ENCODE peak calls at places on chromosomes 13 and 19, in five cellular contexts. I is CD4-positive, alpha-beta T cell; N is body of pancreas; J is BJ; R is tibial nerve. M is an unnamed sample.
A peak's percentile ranks its signal among the peaks of the same experiment; 100 is the strongest.

GRCh38 chr19:18397242-18398202 is at the start of gene LRRC25:
- DNase-seq in I (no peak), N (no peak), J (no peak), R (no peak), M (no peak)

GRCh38 chr13:60417734-60418133 is 20.7 kb downstream of the TDRD3 start:
- DNase-seq in I (no peak), N (no peak), J (no peak), R (no peak), M (no peak)

GRCh38 chr13:96020155-96020575 is 33.0 kb downstream of the UGGT2 start:
- DNase-seq in I (no peak), N (peak; percentile 75), J (no peak), R (no peak), M (peak; percentile 7)

GRCh38 chr19:426725-427445 is 17.9 kb upstream of the C2CD4C start:
- DNase-seq in I (no peak), N (no peak), J (no peak), R (no peak), M (no peak)

GRCh38 chr13:71240906-71241305 is 626.1 kb downstream of the DACH1 start:
- DNase-seq in I (no peak), N (no peak), J (no peak), R (no peak), M (no peak)

GRCh38 chr19:6065685-6066365 is 44.5 kb downstream of the RFX2 start:
- DNase-seq in I (peak; percentile 48), N (no peak), J (no peak), R (no peak), M (no peak)

GRCh38 chr19:1079566-1080111 is 12.7 kb downstream of the ARHGAP45 start:
- DNase-seq in I (peak; percentile 56), N (no peak), J (no peak), R (no peak), M (no peak)

GRCh38 chr13:26488236-26489028 is 69.1 kb upstream of the WASF3 start:
- DNase-seq in I (no peak), N (no peak), J (no peak), R (no peak), M (no peak)

GRCh38 chr19:7480222-7480974 is 8.4 kb downstream of the PEX11G start:
- DNase-seq in I (no peak), N (no peak), J (no peak), R (no peak), M (no peak)

GRCh38 chr13:86922936-86923335 is 748.2 kb upstream of the SLITRK5 start:
- DNase-seq in I (no peak), N (no peak), J (no peak), R (no peak), M (no peak)

GRCh38 chr13:113882266-113882627 is 18.4 kb upstream of the GAS6 start:
- DNase-seq in I (no peak), N (peak; percentile 43), J (no peak), R (peak; percentile 54), M (no peak)

GRCh38 chr19:11422163-11423068 is 3.3 kb upstream of the RGL3 start:
- DNase-seq in I (peak; percentile 38), N (peak; percentile 80), J (peak; percentile 17), R (peak; percentile 41), M (peak; percentile 26)

GRCh38 chr19:2680808-2681207 is 21.7 kb downstream of the GNG7 start:
- DNase-seq in I (no peak), N (no peak), J (no peak), R (no peak), M (no peak)

GRCh38 chr19:50968709-50969412 is 530 bp downstream of the KLK6 start:
- DNase-seq in I (no peak), N (no peak), J (no peak), R (no peak), M (no peak)

GRCh38 chr19:17109962-17110598 is 34.5 kb downstream of the MYO9B start:
- DNase-seq in I (no peak), N (no peak), J (no peak), R (peak; percentile 42), M (no peak)

GRCh38 chr19:5131031-5131865 is 162.3 kb downstream of the KDM4B start:
- DNase-seq in I (no peak), N (no peak), J (no peak), R (no peak), M (no peak)

GRCh38 chr19:45323671-45324081 is 1.0 kb upstream of the CKM start:
- DNase-seq in I (no peak), N (no peak), J (no peak), R (no peak), M (no peak)

DNA sequence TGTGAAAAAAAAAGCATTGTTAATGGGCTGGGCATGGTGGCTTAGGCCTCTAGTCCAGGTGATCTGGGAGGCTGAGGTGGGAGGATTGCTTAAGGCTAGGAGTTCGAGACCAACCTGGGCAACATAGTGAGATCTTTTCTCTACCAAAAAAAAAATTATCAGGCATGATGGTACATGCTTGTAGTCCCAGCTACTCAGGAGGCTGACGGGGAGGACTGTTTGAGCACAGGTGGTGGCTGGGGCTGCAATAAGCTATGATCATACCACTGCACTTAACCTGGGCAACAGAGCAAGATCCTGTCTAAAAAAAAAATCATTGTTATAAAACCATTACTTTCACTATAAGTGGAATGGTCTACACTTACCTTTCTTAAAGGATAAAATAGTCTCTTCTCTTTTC is 30.4 kb downstream of the GPC6 start:
- DNase-seq in I (no peak), N (no peak), J (no peak), R (no peak), M (no peak)
- TF ChIP-seq CTCF in I (no peak), N (no peak), J (no peak), R (no peak), M (no peak)

GRCh38 chr19:19475845-19476828 is 39.2 kb downstream of the TSSK6 start:
- DNase-seq in I (no peak), N (no peak), J (no peak), R (no peak), M (no peak)
- TF ChIP-seq CTCF in I (no peak), N (no peak), J (peak; percentile 59), R (no peak), M (peak; percentile 46)

DNA sequence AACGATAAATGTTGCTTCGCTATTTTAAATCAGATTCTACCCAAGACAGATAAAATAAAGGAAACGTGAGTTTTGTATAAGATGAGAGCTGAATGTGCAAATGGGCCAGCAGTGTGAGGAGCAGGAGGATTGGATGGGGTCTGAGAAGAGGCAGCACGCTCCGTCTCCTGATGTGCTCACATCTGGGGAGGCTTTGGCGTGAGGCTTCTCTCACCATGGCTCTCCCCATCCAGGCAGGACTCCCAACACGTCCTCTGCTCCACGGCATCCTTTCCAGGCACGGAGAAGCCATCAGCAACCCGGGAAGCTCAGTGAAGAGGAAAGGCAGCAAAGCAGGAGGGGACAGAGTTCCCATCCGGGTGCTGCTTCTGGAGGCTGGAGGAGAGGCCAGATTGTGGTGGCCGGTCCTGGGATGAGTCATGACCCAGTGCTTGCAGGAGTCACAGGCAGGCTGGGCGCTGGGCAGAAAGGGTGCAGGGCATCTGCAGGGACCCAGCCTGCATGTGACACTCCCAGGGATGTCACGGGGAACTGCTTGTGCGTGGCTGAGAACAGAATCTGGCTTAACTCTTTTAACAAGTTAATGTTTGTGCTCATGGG is 47.5 kb downstream of the ZNF536 start:
- DNase-seq in I (no peak), N (no peak), J (no peak), R (no peak), M (no peak)
- TF ChIP-seq CTCF in I (no peak), N (no peak), J (no peak), R (no peak), M (no peak)

GRCh38 chr13:44695520-44695919 is 119.4 kb upstream of the TSC22D1 start:
- DNase-seq in I (no peak), N (no peak), J (no peak), R (no peak), M (no peak)
- TF ChIP-seq CTCF in I (no peak), N (no peak), J (no peak), R (no peak), M (no peak)

GRCh38 chr13:112672651-112673284 is 17.1 kb upstream of the ATP11A start:
- DNase-seq in I (no peak), N (no peak), J (no peak), R (no peak), M (no peak)

GRCh38 chr13:112668924-112669323 is 20.9 kb upstream of the ATP11A start:
- DNase-seq in I (no peak), N (no peak), J (no peak), R (no peak), M (no peak)

GRCh38 chr13:112671359-112671758 is 18.5 kb upstream of the ATP11A start:
- DNase-seq in I (no peak), N (no peak), J (no peak), R (no peak), M (no peak)

GRCh38 chr13:112670864-112671263 is 19.0 kb upstream of the ATP11A start:
- DNase-seq in I (no peak), N (no peak), J (no peak), R (no peak), M (no peak)

DNA sequence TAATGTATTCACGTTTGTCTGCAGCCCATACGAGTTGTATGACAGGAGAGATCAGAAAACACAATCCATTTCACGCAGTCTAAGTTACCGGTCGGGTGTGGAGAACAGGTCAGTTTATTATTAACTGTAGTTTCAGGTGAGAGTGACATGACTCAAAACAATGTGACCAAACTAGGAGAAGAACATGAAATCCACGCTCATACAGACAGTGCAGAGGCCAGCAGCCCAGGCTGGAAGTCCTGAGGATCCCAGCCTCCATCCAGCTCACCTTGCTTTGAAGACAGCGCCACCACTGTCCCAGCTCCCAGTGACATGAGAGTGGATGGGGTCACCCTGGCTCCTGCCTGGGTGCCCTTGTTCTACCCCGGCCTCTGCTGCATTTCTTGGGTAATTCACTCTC is 19.7 kb upstream of the ATP11A start:
- DNase-seq in I (no peak), N (no peak), J (no peak), R (no peak), M (no peak)
- TF ChIP-seq CTCF in I (no peak), N (no peak), J (no peak), R (no peak), M (no peak)

GRCh38 chr13:73288596-73288995 is 229.8 kb downstream of the KLF5 start:
- DNase-seq in I (no peak), N (no peak), J (no peak), R (no peak), M (no peak)

GRCh38 chr13:73290844-73291243 is 232.0 kb downstream of the KLF5 start:
- DNase-seq in I (no peak), N (no peak), J (no peak), R (no peak), M (no peak)

GRCh38 chr13:73287871-73288270 is 229.1 kb downstream of the KLF5 start:
- DNase-seq in I (no peak), N (no peak), J (no peak), R (no peak), M (no peak)

GRCh38 chr13:73284475-73284874 is 225.7 kb downstream of the KLF5 start:
- DNase-seq in I (no peak), N (no peak), J (no peak), R (no peak), M (no peak)

GRCh38 chr13:73286177-73286576 is 227.4 kb downstream of the KLF5 start:
- DNase-seq in I (no peak), N (no peak), J (no peak), R (no peak), M (no peak)
- TF ChIP-seq CTCF in I (no peak), N (no peak), J (no peak), R (no peak), M (peak; percentile 23)

DNA sequence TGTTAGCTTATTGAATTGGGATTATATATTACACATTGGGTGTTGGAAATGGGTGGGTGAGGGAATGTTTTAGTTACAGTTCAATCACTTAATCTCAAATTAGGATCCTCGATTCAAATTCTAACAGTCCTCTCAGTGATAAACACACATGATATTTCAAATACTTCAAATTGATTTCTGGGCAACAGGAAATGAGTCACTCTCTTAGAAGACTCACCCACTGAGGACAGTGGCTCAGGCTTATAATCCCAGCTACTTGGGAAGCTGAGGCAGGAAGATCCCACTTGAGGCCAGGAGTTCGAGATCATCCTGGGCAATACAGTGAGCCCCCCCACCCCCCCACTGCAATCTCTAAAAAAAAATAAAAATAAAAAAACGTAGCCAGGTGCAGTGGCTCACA is 435.3 kb downstream of the KLF12 start:
- DNase-seq in I (no peak), N (no peak), J (no peak), R (no peak), M (no peak)
- TF ChIP-seq CTCF in I (no peak), N (no peak), J (no peak), R (no peak), M (no peak)